ENCODE peak calls at places on chromosomes 4 and X, in eight cellular contexts. One of them, this sample, is unnamed.

GRCh38 chrX:34147345-34147744 is 15.2 kb upstream of the FAM47A start:
- DNase-seq in PC-3: no peak
- DNase-seq in neural progenitor cell: no peak
- DNase-seq in hepatocyte: no peak
- DNase-seq in MM.1S: no peak
- DNase-seq in OCI-LY7: no peak
- DNase-seq in fibroblast of lung: no peak
- DNase-seq in DND-41: no peak
- DNase-seq in this sample: no peak

GRCh38 chrX:133676344-133677122 is 261.2 kb upstream of the GPC4 start:
- DNase-seq in PC-3: peak
- DNase-seq in neural progenitor cell: no peak
- DNase-seq in hepatocyte: no peak
- DNase-seq in MM.1S: no peak
- DNase-seq in OCI-LY7: no peak
- DNase-seq in fibroblast of lung: no peak
- DNase-seq in DND-41: no peak
- DNase-seq in this sample: no peak

GRCh38 chrX:31228415-31228832 is 156.6 kb upstream of the FTHL17 start:
- DNase-seq in PC-3: no peak
- DNase-seq in neural progenitor cell: no peak
- DNase-seq in hepatocyte: peak
- DNase-seq in MM.1S: no peak
- DNase-seq in OCI-LY7: no peak
- DNase-seq in fibroblast of lung: peak
- DNase-seq in DND-41: no peak
- DNase-seq in this sample: peak

GRCh38 chrX:126552313-126553022 is at the start of gene DCAF12L1:
- DNase-seq in PC-3: no peak
- DNase-seq in neural progenitor cell: peak
- DNase-seq in hepatocyte: peak
- DNase-seq in MM.1S: no peak
- DNase-seq in OCI-LY7: no peak
- DNase-seq in fibroblast of lung: no peak
- DNase-seq in DND-41: no peak
- DNase-seq in this sample: no peak

GRCh38 chr4:170672571-170672970 is 582.8 kb upstream of the AADAT start:
- DNase-seq in PC-3: peak
- DNase-seq in neural progenitor cell: no peak
- DNase-seq in hepatocyte: no peak
- DNase-seq in MM.1S: no peak
- DNase-seq in OCI-LY7: no peak
- DNase-seq in fibroblast of lung: peak
- DNase-seq in DND-41: no peak
- DNase-seq in this sample: peak

GRCh38 chr4:123398151-123398802 is 1.7 kb downstream of the SPRY1 start:
- DNase-seq in PC-3: peak
- DNase-seq in neural progenitor cell: peak
- DNase-seq in hepatocyte: peak
- DNase-seq in MM.1S: peak
- DNase-seq in OCI-LY7: peak
- DNase-seq in fibroblast of lung: peak
- DNase-seq in DND-41: no peak
- DNase-seq in this sample: peak

GRCh38 chr4:113686950-113687718 is 74.4 kb downstream of the CAMK2D start:
- DNase-seq in PC-3: no peak
- DNase-seq in neural progenitor cell: no peak
- DNase-seq in hepatocyte: no peak
- DNase-seq in MM.1S: no peak
- DNase-seq in OCI-LY7: no peak
- DNase-seq in fibroblast of lung: peak
- DNase-seq in DND-41: no peak
- DNase-seq in this sample: peak

GRCh38 chr4:156594619-156595018 is 377.0 kb downstream of the PDGFC start:
- DNase-seq in PC-3: peak
- DNase-seq in neural progenitor cell: no peak
- DNase-seq in hepatocyte: peak
- DNase-seq in MM.1S: no peak
- DNase-seq in OCI-LY7: no peak
- DNase-seq in fibroblast of lung: peak
- DNase-seq in DND-41: no peak
- DNase-seq in this sample: no peak

GRCh38 chr4:82519072-82519471 is 42.7 kb downstream of the TMEM150C start:
- DNase-seq in PC-3: peak
- DNase-seq in neural progenitor cell: no peak
- DNase-seq in hepatocyte: peak
- DNase-seq in MM.1S: no peak
- DNase-seq in OCI-LY7: no peak
- DNase-seq in fibroblast of lung: peak
- DNase-seq in DND-41: no peak
- DNase-seq in this sample: peak

GRCh38 chrX:130095249-130095648 is 15.0 kb downstream of the ELF4 start:
- DNase-seq in PC-3: no peak
- DNase-seq in neural progenitor cell: no peak
- DNase-seq in hepatocyte: no peak
- DNase-seq in MM.1S: no peak
- DNase-seq in OCI-LY7: no peak
- DNase-seq in fibroblast of lung: no peak
- DNase-seq in DND-41: no peak
- DNase-seq in this sample: no peak

GRCh38 chr4:89119836-89120235 is 8.5 kb downstream of the TIGD2 start:
- DNase-seq in PC-3: peak
- DNase-seq in neural progenitor cell: no peak
- DNase-seq in hepatocyte: no peak
- DNase-seq in MM.1S: no peak
- DNase-seq in OCI-LY7: no peak
- DNase-seq in fibroblast of lung: peak
- DNase-seq in DND-41: no peak
- DNase-seq in this sample: peak

GRCh38 chrX:114841051-114841450 is 176.4 kb downstream of the IL13RA2 start:
- DNase-seq in PC-3: peak
- DNase-seq in neural progenitor cell: no peak
- DNase-seq in hepatocyte: no peak
- DNase-seq in MM.1S: no peak
- DNase-seq in OCI-LY7: no peak
- DNase-seq in fibroblast of lung: peak
- DNase-seq in DND-41: no peak
- DNase-seq in this sample: peak

GRCh38 chr4:78754872-78755271 is 21.3 kb upstream of the BMP2K start:
- DNase-seq in PC-3: no peak
- DNase-seq in neural progenitor cell: no peak
- DNase-seq in hepatocyte: no peak
- DNase-seq in MM.1S: no peak
- DNase-seq in OCI-LY7: no peak
- DNase-seq in fibroblast of lung: no peak
- DNase-seq in DND-41: no peak
- DNase-seq in this sample: no peak

GRCh38 chr4:67549123-67549522 is 3.8 kb upstream of the CENPC start:
- DNase-seq in PC-3: peak
- DNase-seq in neural progenitor cell: no peak
- DNase-seq in hepatocyte: no peak
- DNase-seq in MM.1S: peak
- DNase-seq in OCI-LY7: peak
- DNase-seq in fibroblast of lung: peak
- DNase-seq in DND-41: no peak
- DNase-seq in this sample: no peak

GRCh38 chr4:16056681-16057400 is 27.0 kb downstream of the PROM1 start:
- DNase-seq in PC-3: peak
- DNase-seq in neural progenitor cell: peak
- DNase-seq in hepatocyte: no peak
- DNase-seq in MM.1S: no peak
- DNase-seq in OCI-LY7: no peak
- DNase-seq in fibroblast of lung: no peak
- DNase-seq in DND-41: no peak
- DNase-seq in this sample: no peak

GRCh38 chrX:147957291-147957690 is 23.8 kb upstream of the FMR1NB start:
- DNase-seq in PC-3: no peak
- DNase-seq in neural progenitor cell: no peak
- DNase-seq in hepatocyte: no peak
- DNase-seq in MM.1S: no peak
- DNase-seq in OCI-LY7: no peak
- DNase-seq in fibroblast of lung: no peak
- DNase-seq in DND-41: no peak
- DNase-seq in this sample: no peak

GRCh38 chr4:101818362-101818761 is 27.8 kb downstream of the BANK1 start:
- DNase-seq in PC-3: no peak
- DNase-seq in neural progenitor cell: no peak
- DNase-seq in hepatocyte: no peak
- DNase-seq in MM.1S: no peak
- DNase-seq in OCI-LY7: no peak
- DNase-seq in fibroblast of lung: peak
- DNase-seq in DND-41: no peak
- DNase-seq in this sample: peak

GRCh38 chr4:156322592-156322991 is 368.9 kb upstream of the CTSO start:
- DNase-seq in PC-3: peak
- DNase-seq in neural progenitor cell: no peak
- DNase-seq in hepatocyte: no peak
- DNase-seq in MM.1S: no peak
- DNase-seq in OCI-LY7: no peak
- DNase-seq in fibroblast of lung: peak
- DNase-seq in DND-41: no peak
- DNase-seq in this sample: peak

GRCh38 chr4:48692897-48693296 is 87.2 kb downstream of the FRYL start:
- DNase-seq in PC-3: no peak
- DNase-seq in neural progenitor cell: no peak
- DNase-seq in hepatocyte: no peak
- DNase-seq in MM.1S: no peak
- DNase-seq in OCI-LY7: no peak
- DNase-seq in fibroblast of lung: peak
- DNase-seq in DND-41: no peak
- DNase-seq in this sample: no peak

GRCh38 chr4:180485407-180485806 is 1757.8 kb upstream of the TENM3 start:
- DNase-seq in PC-3: no peak
- DNase-seq in neural progenitor cell: no peak
- DNase-seq in hepatocyte: no peak
- DNase-seq in MM.1S: no peak
- DNase-seq in OCI-LY7: no peak
- DNase-seq in fibroblast of lung: no peak
- DNase-seq in DND-41: no peak
- DNase-seq in this sample: no peak

GRCh38 chr4:108834167-108834566 is 71.3 kb upstream of the ETNPPL start:
- DNase-seq in PC-3: peak
- DNase-seq in neural progenitor cell: no peak
- DNase-seq in hepatocyte: no peak
- DNase-seq in MM.1S: no peak
- DNase-seq in OCI-LY7: no peak
- DNase-seq in fibroblast of lung: peak
- DNase-seq in DND-41: no peak
- DNase-seq in this sample: peak

GRCh38 chrX:56762707-56763555 is 33.9 kb downstream of the NBDY start:
- DNase-seq in PC-3: no peak
- DNase-seq in neural progenitor cell: no peak
- DNase-seq in hepatocyte: no peak
- DNase-seq in MM.1S: peak
- DNase-seq in OCI-LY7: no peak
- DNase-seq in fibroblast of lung: no peak
- DNase-seq in DND-41: no peak
- DNase-seq in this sample: no peak
- H2AFZ ChIP-seq in PC-3: no peak
- H2AFZ ChIP-seq in neural progenitor cell: no peak
- H2AFZ ChIP-seq in hepatocyte: no peak
- H2AFZ ChIP-seq in MM.1S: peak
- H2AFZ ChIP-seq in OCI-LY7: no peak
- H2AFZ ChIP-seq in fibroblast of lung: no peak
- H2AFZ ChIP-seq in DND-41: no peak
- H2AFZ ChIP-seq in this sample: no peak

DNA sequence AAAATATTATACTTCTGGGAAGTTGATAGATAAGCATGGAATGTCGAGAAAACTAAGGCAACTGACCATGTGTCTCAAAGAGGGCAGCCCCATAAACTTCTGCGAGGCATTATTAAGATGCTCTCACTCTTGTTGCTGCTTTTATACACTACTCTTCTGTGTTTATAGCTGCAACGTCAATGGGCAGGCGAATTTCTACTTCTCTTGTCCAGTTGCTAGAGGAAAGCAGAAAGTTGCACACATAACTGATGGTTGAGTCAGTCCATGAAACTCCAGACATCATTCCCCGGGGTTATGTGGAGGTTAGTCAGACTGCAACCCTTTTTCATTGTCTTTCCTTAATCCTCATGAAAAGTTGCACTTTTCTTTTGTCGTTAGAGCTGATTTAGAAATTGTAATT is 39.8 kb downstream of the VCX3B start:
- DNase-seq in PC-3: peak
- DNase-seq in neural progenitor cell: no peak
- DNase-seq in hepatocyte: peak
- DNase-seq in MM.1S: no peak
- DNase-seq in OCI-LY7: no peak
- DNase-seq in fibroblast of lung: peak
- DNase-seq in DND-41: no peak
- DNase-seq in this sample: peak
- H2AFZ ChIP-seq in PC-3: peak
- H2AFZ ChIP-seq in neural progenitor cell: no peak
- H2AFZ ChIP-seq in hepatocyte: no peak
- H2AFZ ChIP-seq in MM.1S: no peak
- H2AFZ ChIP-seq in OCI-LY7: no peak
- H2AFZ ChIP-seq in fibroblast of lung: no peak
- H2AFZ ChIP-seq in DND-41: no peak
- H2AFZ ChIP-seq in this sample: no peak

GRCh38 chr4:118964891-118965411 is 76.3 kb downstream of the SYNPO2 start:
- DNase-seq in PC-3: no peak
- DNase-seq in neural progenitor cell: no peak
- DNase-seq in hepatocyte: no peak
- DNase-seq in MM.1S: no peak
- DNase-seq in OCI-LY7: no peak
- DNase-seq in fibroblast of lung: peak
- DNase-seq in DND-41: no peak
- DNase-seq in this sample: peak
- H2AFZ ChIP-seq in PC-3: no peak
- H2AFZ ChIP-seq in neural progenitor cell: no peak
- H2AFZ ChIP-seq in hepatocyte: no peak
- H2AFZ ChIP-seq in MM.1S: no peak
- H2AFZ ChIP-seq in OCI-LY7: no peak
- H2AFZ ChIP-seq in fibroblast of lung: peak
- H2AFZ ChIP-seq in DND-41: no peak
- H2AFZ ChIP-seq in this sample: peak

GRCh38 chrX:97609938-97610337 is 726.2 kb downstream of the RPA4 start:
- DNase-seq in PC-3: no peak
- DNase-seq in neural progenitor cell: no peak
- DNase-seq in hepatocyte: no peak
- DNase-seq in MM.1S: no peak
- DNase-seq in OCI-LY7: no peak
- DNase-seq in fibroblast of lung: no peak
- DNase-seq in DND-41: no peak
- DNase-seq in this sample: no peak
- H2AFZ ChIP-seq in PC-3: no peak
- H2AFZ ChIP-seq in neural progenitor cell: no peak
- H2AFZ ChIP-seq in hepatocyte: no peak
- H2AFZ ChIP-seq in MM.1S: no peak
- H2AFZ ChIP-seq in OCI-LY7: no peak
- H2AFZ ChIP-seq in fibroblast of lung: no peak
- H2AFZ ChIP-seq in DND-41: no peak
- H2AFZ ChIP-seq in this sample: no peak

GRCh38 chrX:154374361-154375155 is at the start of gene FLNA:
- DNase-seq in PC-3: peak
- DNase-seq in neural progenitor cell: peak
- DNase-seq in hepatocyte: peak
- DNase-seq in MM.1S: peak
- DNase-seq in OCI-LY7: no peak
- DNase-seq in fibroblast of lung: peak
- DNase-seq in DND-41: no peak
- DNase-seq in this sample: no peak
- H2AFZ ChIP-seq in PC-3: peak
- H2AFZ ChIP-seq in neural progenitor cell: no peak
- H2AFZ ChIP-seq in hepatocyte: no peak
- H2AFZ ChIP-seq in MM.1S: peak
- H2AFZ ChIP-seq in OCI-LY7: peak
- H2AFZ ChIP-seq in fibroblast of lung: no peak
- H2AFZ ChIP-seq in DND-41: no peak
- H2AFZ ChIP-seq in this sample: peak